ENCODE peak calls at places on chromosomes 16 and 17, in six cellular contexts. W is activated T-helper 9 cell treated with anti-CD3 and anti-CD28 coated beads, Interleukin-2, amount 50 U/mL, for 16 hours; H is GM23248; L is hypothalamus; Y is iPS DF 19.7; Z is kidney glomerular epithelial cell. J is an unnamed sample.

GRCh38 chr17:15508466-15508865 is 41.0 kb upstream of the CDRT4 start:
- DNase-seq in W (no peak), H (no peak), L (no peak), Y (no peak), Z (no peak), J (no peak)

GRCh38 chr16:11212819-11213196 is 43.2 kb downstream of the SOCS1 start:
- DNase-seq in W (no peak), H (no peak), L (no peak), Y (no peak), Z (no peak), J (no peak)

GRCh38 chr17:55617441-55617840 is 105.2 kb downstream of the TMEM100 start:
- DNase-seq in W (no peak), H (no peak), L (no peak), Y (no peak), Z (no peak), J (no peak)

GRCh38 chr17:64783556-64784352 is 121.6 kb upstream of the SMURF2 start:
- DNase-seq in W (no peak), H (no peak), L (no peak), Y (no peak), Z (no peak), J (no peak)

GRCh38 chr17:77571562-77571981 is 386.9 kb upstream of the TNRC6C start:
- DNase-seq in W (no peak), H (peak), L (no peak), Y (no peak), Z (no peak), J (no peak)

GRCh38 chr17:20922128-20922670 is 120.6 kb downstream of the USP22 start:
- DNase-seq in W (no peak), H (peak), L (no peak), Y (no peak), Z (peak), J (no peak)

GRCh38 chr17:11332706-11333105 is 91.7 kb downstream of the SHISA6 start:
- DNase-seq in W (no peak), H (no peak), L (no peak), Y (no peak), Z (no peak), J (no peak)

GRCh38 chr17:48733632-48734327 is 5.2 kb upstream of the HOXB13 start:
- DNase-seq in W (no peak), H (no peak), L (no peak), Y (no peak), Z (no peak), J (no peak)

GRCh38 chr16:31253642-31254045 is 6.1 kb upstream of the ITGAM start:
- DNase-seq in W (no peak), H (no peak), L (no peak), Y (no peak), Z (no peak), J (peak)

GRCh38 chr17:5418858-5419355 is 555 bp downstream of the NUP88 start:
- DNase-seq in W (peak), H (peak), L (no peak), Y (no peak), Z (peak), J (peak)

GRCh38 chr16:81451753-81452680 is 7.4 kb downstream of the CMIP start:
- DNase-seq in W (no peak), H (no peak), L (no peak), Y (no peak), Z (peak), J (no peak)

GRCh38 chr17:78272181-78272913 is 40.9 kb downstream of the TMEM235 start:
- DNase-seq in W (no peak), H (no peak), L (no peak), Y (no peak), Z (peak), J (no peak)

GRCh38 chr17:48569676-48570324 is 8.3 kb downstream of the HOXB4 start:
- DNase-seq in W (no peak), H (no peak), L (no peak), Y (no peak), Z (no peak), J (no peak)

GRCh38 chr16:9908613-9909012 is 273.6 kb downstream of the GRIN2A start:
- DNase-seq in W (no peak), H (no peak), L (no peak), Y (no peak), Z (peak), J (no peak)

GRCh38 chr17:30599424-30600061 is 122.3 kb downstream of the GOSR1 start:
- DNase-seq in W (no peak), H (no peak), L (no peak), Y (peak), Z (no peak), J (no peak)

GRCh38 chr17:77924757-77925336 is 33.7 kb upstream of the TNRC6C start:
- DNase-seq in W (no peak), H (peak), L (no peak), Y (peak), Z (no peak), J (no peak)

GRCh38 chr16:57608462-57609113 is 19.8 kb upstream of the ADGRG1 start:
- DNase-seq in W (no peak), H (no peak), L (no peak), Y (no peak), Z (no peak), J (no peak)

GRCh38 chr16:85151603-85152413 is 39.5 kb upstream of the CIBAR2 start:
- DNase-seq in W (no peak), H (peak), L (no peak), Y (no peak), Z (peak), J (no peak)

GRCh38 chr17:37182786-37183185 is 193.0 kb upstream of the C17orf78 start:
- DNase-seq in W (no peak), H (peak), L (no peak), Y (no peak), Z (no peak), J (no peak)

GRCh38 chr17:76556759-76557367 is 17.0 kb downstream of the PRCD start:
- DNase-seq in W (peak), H (peak), L (no peak), Y (no peak), Z (no peak), J (no peak)

GRCh38 chr17:40932608-40933007 is 4.8 kb downstream of the KRT23 start:
- DNase-seq in W (no peak), H (no peak), L (no peak), Y (no peak), Z (peak), J (no peak)

GRCh38 chr16:1781758-1782407 is 488 bp downstream of the SPSB3 start:
- DNase-seq in W (no peak), H (peak), L (no peak), Y (no peak), Z (no peak), J (no peak)

GRCh38 chr17:10171057-10171456 is 27.3 kb downstream of the GAS7 start:
- DNase-seq in W (no peak), H (peak), L (no peak), Y (no peak), Z (no peak), J (no peak)

GRCh38 chr17:69501591-69502468 is 87.3 kb downstream of the MAP2K6 start:
- DNase-seq in W (no peak), H (peak), L (no peak), Y (no peak), Z (peak), J (no peak)

GRCh38 chr16:13999895-14000425 is 71.2 kb upstream of the MRTFB start:
- DNase-seq in W (no peak), H (no peak), L (no peak), Y (no peak), Z (no peak), J (no peak)

GRCh38 chr17:69967910-69968411 is 107.1 kb upstream of the KCNJ16 start:
- DNase-seq in W (no peak), H (peak), L (no peak), Y (no peak), Z (peak), J (no peak)

GRCh38 chr16:29943846-29944669 is 17.8 kb upstream of the TMEM219 start:
- DNase-seq in W (no peak), H (peak), L (no peak), Y (no peak), Z (peak), J (no peak)

GRCh38 chr17:79362996-79363305 is 247.9 kb downstream of the RBFOX3 start:
- DNase-seq in W (no peak), H (no peak), L (no peak), Y (no peak), Z (no peak), J (no peak)

GRCh38 chr17:10081571-10082169 is 116.7 kb downstream of the GAS7 start:
- DNase-seq in W (no peak), H (no peak), L (no peak), Y (no peak), Z (no peak), J (no peak)

GRCh38 chr16:88099563-88099890 is 148.3 kb downstream of the BANP start:
- DNase-seq in W (no peak), H (no peak), L (no peak), Y (no peak), Z (no peak), J (no peak)

GRCh38 chr16:85986931-85987749 is 88.2 kb downstream of the IRF8 start:
- DNase-seq in W (no peak), H (no peak), L (no peak), Y (no peak), Z (no peak), J (peak)

GRCh38 chr17:47276868-47277267 is 23.2 kb downstream of the ITGB3 start:
- DNase-seq in W (no peak), H (peak), L (no peak), Y (peak), Z (peak), J (no peak)

GRCh38 chr17:68302066-68302564 is 10.8 kb downstream of the ARSG start:
- DNase-seq in W (no peak), H (peak), L (no peak), Y (no peak), Z (no peak), J (no peak)

GRCh38 chr17:80313160-80313829 is 52.6 kb downstream of the RNF213 start:
- DNase-seq in W (no peak), H (no peak), L (no peak), Y (no peak), Z (no peak), J (no peak)

GRCh38 chr16:89314357-89314756 is 96.9 kb downstream of the ZNF778 start:
- DNase-seq in W (peak), H (no peak), L (no peak), Y (no peak), Z (no peak), J (no peak)

GRCh38 chr17:76540381-76541300 is 797 bp downstream of the PRCD start:
- DNase-seq in W (no peak), H (peak), L (peak), Y (peak), Z (peak), J (no peak)

GRCh38 chr17:68592667-68593330 is 8.4 kb downstream of the FAM20A start:
- DNase-seq in W (no peak), H (peak), L (no peak), Y (no peak), Z (no peak), J (no peak)

J was measured in NK-92 treated with Interleukin-12 subunit alpha and Interleukin-12 subunit beta, amount 100 ng/mL, for 24 hours.